ENCODE peak calls at places on chromosomes 1 and 21, in seven cellular contexts. K is AG04450; Z is uterus; E is CD4-positive, alpha-beta memory T cell; S is right cardiac atrium; Y is aorta; U is neuronal stem cell. R is an unnamed sample.
A peak's percentile ranks its signal among the peaks of the same experiment; 100 is the strongest.

GRCh38 chr21:33374080-33374873 is 28.9 kb upstream of the IFNGR2 start:
- DNase-seq in K (no peak), Z (no peak), E (no peak), S (peak; percentile 77), Y (no peak), U (no peak), R (peak; percentile 60)

GRCh38 chr1:154962238-154962678 is 676 bp upstream of the PYGO2 start:
- DNase-seq in K (no peak), Z (no peak), E (peak; percentile 51), S (peak; percentile 70), Y (peak; percentile 48), U (peak; percentile 48), R (no peak)

GRCh38 chr1:40650075-40650474 is 15.4 kb downstream of the RIMS3 start:
- DNase-seq in K (no peak), Z (no peak), E (no peak), S (no peak), Y (no peak), U (peak; percentile 32), R (no peak)

GRCh38 chr1:155522069-155522468 is 40.5 kb downstream of the ASH1L start:
- DNase-seq in K (no peak), Z (no peak), E (no peak), S (no peak), Y (no peak), U (no peak), R (no peak)

GRCh38 chr1:59779949-59780348 is 34.8 kb upstream of the HOOK1 start:
- DNase-seq in K (no peak), Z (no peak), E (no peak), S (no peak), Y (no peak), U (no peak), R (no peak)

GRCh38 chr1:160416369-160416768 is 16.0 kb downstream of the VANGL2 start:
- DNase-seq in K (no peak), Z (no peak), E (no peak), S (no peak), Y (no peak), U (no peak), R (no peak)

GRCh38 chr1:84643183-84643582 is 47.1 kb downstream of the SSX2IP start:
- DNase-seq in K (no peak), Z (no peak), E (no peak), S (no peak), Y (no peak), U (no peak), R (no peak)

GRCh38 chr1:167293057-167293456 is 72.4 kb downstream of the POU2F1 start:
- DNase-seq in K (no peak), Z (no peak), E (no peak), S (no peak), Y (no peak), U (no peak), R (no peak)

GRCh38 chr21:41976611-41977010 is 22.8 kb upstream of the C2CD2 start:
- DNase-seq in K (no peak), Z (no peak), E (no peak), S (no peak), Y (no peak), U (no peak), R (no peak)

GRCh38 chr21:17527711-17528110 is 14.9 kb downstream of the CXADR start:
- DNase-seq in K (no peak), Z (no peak), E (no peak), S (no peak), Y (no peak), U (no peak), R (no peak)

GRCh38 chr1:156412653-156413309 is 43.8 kb downstream of the RHBG start:
- DNase-seq in K (no peak), Z (no peak), E (no peak), S (no peak), Y (no peak), U (no peak), R (no peak)

GRCh38 chr1:67717876-67718275 is 32.9 kb downstream of the GADD45A start:
- DNase-seq in K (no peak), Z (no peak), E (no peak), S (no peak), Y (no peak), U (no peak), R (no peak)

GRCh38 chr1:222522105-222522915 is 25.6 kb downstream of the HHIPL2 start:
- DNase-seq in K (no peak), Z (no peak), E (no peak), S (no peak), Y (no peak), U (no peak), R (no peak)

GRCh38 chr21:44773291-44773932 is 28.2 kb downstream of the UBE2G2 start:
- DNase-seq in K (no peak), Z (no peak), E (no peak), S (no peak), Y (no peak), U (no peak), R (no peak)

GRCh38 chr1:39410915-39411436 is 80.5 kb upstream of the BMP8A start:
- DNase-seq in K (peak; percentile 82), Z (peak; percentile 86), E (peak; percentile 82), S (peak; percentile 92), Y (peak; percentile 88), U (peak; percentile 30), R (peak; percentile 79)

GRCh38 chr21:45959779-45960390 is 21.7 kb upstream of the COL6A1 start:
- DNase-seq in K (no peak), Z (no peak), E (no peak), S (no peak), Y (no peak), U (no peak), R (no peak)

GRCh38 chr1:225607355-225607754 is 45.6 kb downstream of the ENAH start:
- DNase-seq in K (no peak), Z (no peak), E (no peak), S (no peak), Y (no peak), U (no peak), R (no peak)

GRCh38 chr1:68346192-68346808 is 103.5 kb downstream of the RPE65 start:
- DNase-seq in K (no peak), Z (no peak), E (no peak), S (no peak), Y (no peak), U (no peak), R (peak; percentile 35)

GRCh38 chr1:202835548-202836072 is 24.9 kb downstream of the PCAT6 start:
- DNase-seq in K (no peak), Z (no peak), E (peak; percentile 57), S (no peak), Y (no peak), U (no peak), R (peak; percentile 66)

GRCh38 chr1:37481289-37482003 is 7.1 kb downstream of the ZC3H12A start:
- DNase-seq in K (no peak), Z (no peak), E (peak; percentile 46), S (peak; percentile 49), Y (no peak), U (no peak), R (no peak)

GRCh38 chr1:37479255-37480124 is 5.1 kb downstream of the ZC3H12A start:
- DNase-seq in K (no peak), Z (peak; percentile 87), E (peak; percentile 97), S (peak; percentile 88), Y (peak; percentile 91), U (no peak), R (peak; percentile 62)

GRCh38 chr1:37478890-37479254 is 4.5 kb downstream of the ZC3H12A start:
- DNase-seq in K (no peak), Z (no peak), E (peak; percentile 74), S (no peak), Y (no peak), U (no peak), R (peak; percentile 37)

GRCh38 chr1:37480581-37481288 is 6.4 kb downstream of the ZC3H12A start:
- DNase-seq in K (no peak), Z (no peak), E (no peak), S (no peak), Y (no peak), U (no peak), R (no peak)

DNA sequence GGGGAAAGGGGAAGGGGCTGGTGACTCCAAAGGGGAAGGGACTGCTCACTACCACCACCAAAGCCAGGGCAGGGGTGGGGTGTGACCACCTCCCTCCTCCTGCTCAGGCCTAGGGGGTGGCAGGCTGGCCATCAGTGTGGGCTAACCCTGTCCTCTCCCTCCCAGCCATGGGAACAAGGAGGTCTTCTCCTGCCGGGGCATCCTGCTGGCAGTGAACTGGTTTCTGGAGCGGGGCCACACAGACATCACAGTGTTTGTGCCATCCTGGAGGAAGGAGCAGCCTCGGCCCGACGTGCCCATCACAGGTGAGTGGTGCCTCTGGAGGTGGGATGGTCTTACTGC is 5.7 kb downstream of the ZC3H12A start:
- DNase-seq in K (no peak), Z (no peak), E (no peak), S (no peak), Y (no peak), U (no peak), R (no peak)
- H3K4me3 ChIP-seq in K (peak overlapping the region; percentile 47), Z (peak overlapping the region; percentile 29), E (peak overlapping the region; percentile 85), S (no peak overlapping the region), Y (no peak overlapping the region), U (no peak overlapping the region), R (no peak overlapping the region)

GRCh38 chr1:150516616-150517015 is 1.1 kb downstream of the FALEC start:
- DNase-seq in K (no peak), Z (no peak), E (no peak), S (no peak), Y (no peak), U (no peak), R (no peak)
- H3K4me3 ChIP-seq in K (peak overlapping the region; percentile 66), Z (no peak overlapping the region), E (no peak overlapping the region), S (no peak overlapping the region), Y (no peak overlapping the region), U (peak overlapping the region; percentile 82), R (peak overlapping the region; percentile 69)

DNA sequence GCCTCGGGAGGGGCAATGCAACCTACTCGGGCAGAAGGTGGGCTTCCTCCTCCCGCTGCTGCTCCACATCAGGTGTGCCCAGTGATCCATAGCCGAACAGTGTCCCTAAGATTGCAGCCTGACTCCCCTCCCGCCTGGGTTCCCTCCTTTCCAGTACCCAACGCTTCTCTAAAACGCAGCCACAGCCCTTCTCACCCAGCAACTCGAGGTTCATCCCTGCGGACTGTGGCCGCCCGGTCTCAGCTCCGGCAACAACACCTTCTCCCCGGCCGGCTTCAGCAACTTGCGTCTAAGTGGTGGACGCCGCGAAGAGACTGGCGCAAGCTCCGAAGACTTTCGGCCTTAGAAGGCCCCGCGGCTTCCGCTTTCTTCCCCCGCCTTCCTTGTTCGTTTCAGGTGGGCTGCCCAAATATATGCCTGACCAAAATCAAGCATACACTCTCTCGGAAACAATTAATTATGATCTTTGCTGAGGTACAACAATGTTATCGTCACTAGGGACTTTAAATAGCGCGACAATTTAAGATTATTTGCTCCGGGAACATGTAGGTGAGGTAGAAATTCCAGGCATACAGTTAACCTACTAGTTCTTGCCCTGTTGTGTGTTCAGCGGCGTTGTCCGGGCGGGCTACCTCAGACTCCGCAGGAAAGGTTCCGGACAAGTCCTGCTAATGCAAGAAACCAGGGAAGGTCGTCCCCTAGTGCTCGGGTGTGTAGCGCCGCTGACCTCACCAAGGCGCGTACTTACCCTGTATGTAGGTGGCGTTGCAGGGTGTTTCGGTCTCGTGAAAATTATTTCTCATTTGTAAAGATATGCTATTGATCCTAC is at the start of gene RBBP5:
- DNase-seq in K (peak; percentile 98), Z (peak; percentile 96), E (peak; percentile 95), S (peak; percentile 97), Y (peak; percentile 97), U (peak; percentile 98), R (peak; percentile 98)
- H3K4me3 ChIP-seq in K (peak within 1 kb of the TSS; percentile 100), Z (peak within 1 kb of the TSS; percentile 62), E (peak within 1 kb of the TSS; percentile 76), S (peak within 1 kb of the TSS; percentile 96), Y (peak within 1 kb of the TSS; percentile 80), U (peak within 1 kb of the TSS; percentile 63), R (peak within 1 kb of the TSS; percentile 80)

GRCh38 chr1:181134543-181135461 is 46.3 kb downstream of the IER5 start:
- DNase-seq in K (peak; percentile 38), Z (no peak), E (no peak), S (peak; percentile 71), Y (peak; percentile 81), U (no peak), R (no peak)
- H3K4me3 ChIP-seq in K (no peak overlapping the region), Z (no peak overlapping the region), E (no peak overlapping the region), S (no peak overlapping the region), Y (no peak overlapping the region), U (no peak overlapping the region), R (no peak overlapping the region)

GRCh38 chr1:17966341-17966740 is 141.3 kb upstream of the IGSF21 start:
- DNase-seq in K (no peak), Z (no peak), E (no peak), S (no peak), Y (no peak), U (no peak), R (no peak)
- H3K4me3 ChIP-seq in K (no peak overlapping the region), Z (no peak overlapping the region), E (no peak overlapping the region), S (no peak overlapping the region), Y (no peak overlapping the region), U (no peak overlapping the region), R (no peak overlapping the region)

R was measured in Jurkat, Clone E6-1.